ENCODE peak calls at places on chromosomes 12 and 14, in seven cellular contexts. U is B cell; N is choroid plexus epithelial cell; V is COR-L47; A is sigmoid colon; R is activated T-cell treated with anti-CD3 and anti-CD28 coated beads, Interleukin-2, amount 50 U/mL, for 48 hours; O is IMR-90. F is an unnamed sample.

GRCh38 chr14:99190696-99191662 is 81.0 kb downstream of the BCL11B start:
- DNase-seq in V (no peak), U (no peak), R (no peak), N (no peak), O (no peak), A (no peak), F (peak; percentile 72)

GRCh38 chr12:120529641-120530314 is 820 bp upstream of the COQ5 start:
- DNase-seq in U (no peak), V (peak; percentile 26), A (no peak), N (peak; percentile 79), R (no peak), O (peak; percentile 33), F (no peak)

GRCh38 chr12:18612971-18613370 is 124.8 kb downstream of the PLCZ1 start:
- DNase-seq in A (no peak), U (no peak), N (no peak), R (no peak), V (no peak), O (no peak), F (no peak)

GRCh38 chr12:38159591-38160317 is 156.8 kb upstream of the ALG10B start:
- DNase-seq in V (no peak), U (no peak), N (no peak), R (no peak), A (no peak), O (no peak), F (no peak)

GRCh38 chr14:104980601-104981531 is 2.7 kb upstream of the AHNAK2 start:
- DNase-seq in A (peak; percentile 58), V (no peak), R (no peak), O (no peak), N (no peak), U (no peak), F (no peak)

GRCh38 chr14:83491091-83491490 is 1957.4 kb upstream of the SEL1L start:
- DNase-seq in R (no peak), V (peak; percentile 94), A (no peak), U (no peak), N (no peak), O (no peak), F (no peak)

GRCh38 chr14:77580477-77580876 is 36.0 kb downstream of the SPTLC2 start:
- DNase-seq in R (no peak), N (no peak), O (no peak), V (no peak), U (no peak), A (no peak), F (no peak)

GRCh38 chr12:102833687-102834435 is 83.2 kb downstream of the PAH start:
- DNase-seq in V (no peak), N (peak; percentile 9), A (no peak), U (no peak), R (no peak), O (no peak), F (no peak)

GRCh38 chr14:21041676-21042433 is at the start of gene RNASE7:
- DNase-seq in R (no peak), N (peak; percentile 65), V (no peak), U (no peak), A (no peak), O (peak; percentile 54), F (no peak)

GRCh38 chr14:44945264-44945663 is 16.5 kb downstream of the KLHL28 start:
- DNase-seq in R (no peak), U (no peak), V (no peak), A (no peak), O (peak; percentile 88), N (peak; percentile 47), F (no peak)

GRCh38 chr12:18391136-18391535 is 129.8 kb downstream of the PIK3C2G start:
- DNase-seq in A (no peak), R (no peak), V (no peak), U (no peak), O (no peak), N (peak; percentile 13), F (no peak)

GRCh38 chr12:51949342-51950030 is 2.0 kb upstream of the ACVR1B start:
- DNase-seq in U (no peak), R (no peak), A (no peak), V (no peak), N (no peak), O (no peak), F (no peak)

GRCh38 chr12:103800252-103800771 is 40.7 kb downstream of the NT5DC3 start:
- DNase-seq in V (peak; percentile 70), N (peak; percentile 74), A (peak; percentile 83), U (no peak), O (peak; percentile 73), R (no peak), F (no peak)

GRCh38 chr12:123472438-123472849 is 14.5 kb downstream of the SNRNP35 start:
- DNase-seq in U (no peak), A (no peak), O (no peak), N (no peak), R (no peak), V (no peak), F (no peak)

GRCh38 chr12:104109446-104110271 is 28.4 kb downstream of the NFYB start:
- DNase-seq in V (no peak), U (no peak), R (no peak), O (no peak), A (no peak), N (no peak), F (no peak)

GRCh38 chr12:102848832-102849231 is 68.2 kb downstream of the PAH start:
- DNase-seq in N (no peak), V (no peak), A (no peak), O (no peak), U (no peak), R (no peak), F (no peak)

GRCh38 chr14:30657606-30658163 is 35.6 kb downstream of the SCFD1 start:
- DNase-seq in O (peak; percentile 7), U (no peak), N (peak; percentile 37), A (no peak), V (no peak), R (no peak), F (no peak)

GRCh38 chr14:79476133-79476532 is 735.2 kb downstream of the DIO2 start:
- DNase-seq in A (no peak), V (no peak), O (no peak), N (no peak), U (no peak), R (no peak), F (no peak)

GRCh38 chr12:42810006-42810405 is 220.5 kb upstream of the PRICKLE1 start:
- DNase-seq in N (peak; percentile 28), U (no peak), A (no peak), V (no peak), R (no peak), O (no peak), F (no peak)

GRCh38 chr12:108430245-108430644 is 84.8 kb upstream of the FICD start:
- DNase-seq in O (peak; percentile 8), N (peak; percentile 48), R (no peak), A (no peak), V (peak; percentile 26), U (no peak), F (no peak)

GRCh38 chr12:32533971-32534590 is 134.7 kb downstream of the FGD4 start:
- DNase-seq in N (peak; percentile 96), A (peak; percentile 82), V (no peak), R (no peak), O (peak; percentile 98), U (peak; percentile 39), F (no peak)

GRCh38 chr12:93990832-93991748 is 157.3 kb upstream of the PLXNC1 start:
- DNase-seq in A (peak; percentile 71), R (no peak), V (no peak), O (peak; percentile 52), N (peak; percentile 73), U (no peak), F (no peak)

GRCh38 chr12:102343361-102344121 is 136.8 kb downstream of the IGF1 start:
- DNase-seq in O (peak; percentile 16), N (peak; percentile 5), U (no peak), R (no peak), V (no peak), A (no peak), F (no peak)

GRCh38 chr12:89947437-89948265 is 239.0 kb upstream of the ATP2B1 start:
- DNase-seq in V (no peak), U (no peak), A (no peak), R (no peak), O (peak; percentile 95), N (peak; percentile 93), F (no peak)

GRCh38 chr12:4011597-4011996 is 138.4 kb upstream of the PARP11 start:
- DNase-seq in V (no peak), N (peak; percentile 38), U (no peak), O (no peak), R (no peak), A (no peak), F (no peak)

GRCh38 chr12:88309546-88309945 is 167.4 kb downstream of the TMTC3 start:
- DNase-seq in A (no peak), R (no peak), N (peak; percentile 81), U (no peak), V (no peak), O (peak; percentile 83), F (no peak)

GRCh38 chr12:6612652-6613014 is 5.5 kb upstream of the CHD4 start:
- DNase-seq in A (no peak), R (no peak), V (no peak), U (no peak), N (no peak), O (no peak), F (no peak)

GRCh38 chr14:103734081-103734888 is 18.7 kb downstream of the ZFYVE21 start:
- DNase-seq in R (no peak), N (no peak), U (no peak), A (peak; percentile 59), O (no peak), V (no peak), F (no peak)

GRCh38 chr12:25009511-25010092 is 60.7 kb upstream of the BCAT1 start:
- DNase-seq in V (no peak), N (no peak), O (no peak), R (no peak), U (no peak), A (no peak), F (no peak)

GRCh38 chr12:100671396-100672074 is 98.1 kb downstream of the GAS2L3 start:
- DNase-seq in V (no peak), R (peak; percentile 17), A (no peak), O (no peak), U (no peak), N (no peak), F (no peak)

GRCh38 chr12:27083861-27084271 is 1.5 kb upstream of the C12orf71 start:
- DNase-seq in V (no peak), O (peak; percentile 71), U (no peak), R (no peak), A (no peak), N (peak; percentile 72), F (no peak)

GRCh38 chr12:56804169-56804568 is 41.0 kb downstream of the HSD17B6 start:
- DNase-seq in V (no peak), N (no peak), O (no peak), A (no peak), R (no peak), U (no peak), F (no peak)

F was measured in activated CD8-positive, alpha-beta memory T cell treated with anti-CD3 and anti-CD28 coated beads, Interleukin-2, amount 10 ng/mL, durations not matched to agents 7 days and 5 days.